ENCODE peak calls at places on chromosomes 2 and 18, in six cellular contexts. U is right lobe of liver, E is left lung, S is SK-N-SH, X is HepG2, R is psoas muscle. Z is an unnamed sample.

GRCh38 chr2:152415811-152416210 is 80.8 kb downstream of the FMNL2 start:
- DNase-seq in X (no peak), U (no peak), E (no peak), R (no peak), S (no peak), Z (no peak)

GRCh38 chr2:127525692-127526141 is 572 bp downstream of the IWS1 start:
- DNase-seq in E (no peak), X (peak; percentile 32), R (no peak), S (peak; percentile 47), U (no peak), Z (peak; percentile 58)

GRCh38 chr2:3483986-3484960 is 35.1 kb downstream of the ADI1 start:
- DNase-seq in S (peak; percentile 22), R (no peak), U (no peak), E (no peak), X (no peak), Z (no peak)

GRCh38 chr2:178109813-178110212 is 2.4 kb upstream of the RBM45 start:
- DNase-seq in S (peak; percentile 64), E (no peak), R (no peak), U (no peak), X (peak; percentile 42), Z (peak; percentile 62)

GRCh38 chr2:188813846-188814245 is 160.3 kb upstream of the COL3A1 start:
- DNase-seq in X (no peak), E (no peak), R (no peak), S (no peak), U (no peak), Z (no peak)

GRCh38 chr2:20650880-20651730 is at the start of gene HS1BP3:
- DNase-seq in R (peak; percentile 86), S (peak; percentile 100), X (peak; percentile 67), U (peak; percentile 91), E (peak; percentile 99), Z (peak; percentile 84)

GRCh38 chr2:19652811-19653210 is 249.0 kb downstream of the TTC32 start:
- DNase-seq in X (no peak), U (no peak), R (no peak), E (no peak), S (no peak), Z (no peak)

GRCh38 chr2:2014251-2014761 is 270.0 kb upstream of the PXDN start:
- DNase-seq in X (no peak), U (no peak), R (no peak), S (peak; percentile 82), E (no peak), Z (no peak)

GRCh38 chr2:3001595-3002184 is 375.9 kb downstream of the EIPR1 start:
- DNase-seq in U (no peak), S (no peak), E (no peak), X (no peak), R (no peak), Z (peak; percentile 2)

GRCh38 chr2:5315512-5315911 is 376.7 kb upstream of the SOX11 start:
- DNase-seq in E (no peak), R (no peak), X (no peak), U (no peak), S (peak; percentile 36), Z (no peak)

GRCh38 chr18:678482-679182 is 21.2 kb downstream of the TYMS start:
- DNase-seq in R (no peak), E (no peak), U (no peak), S (no peak), X (no peak), Z (no peak)

GRCh38 chr2:127175406-127175805 is 44.7 kb downstream of the CYP27C1 start:
- DNase-seq in U (no peak), S (no peak), E (no peak), R (peak; percentile 71), X (no peak), Z (no peak)

GRCh38 chr2:235267251-235267650 is 226.6 kb upstream of the AGAP1 start:
- DNase-seq in S (no peak), E (no peak), R (no peak), X (no peak), U (no peak), Z (no peak)

GRCh38 chr2:120591572-120591971 is 144.1 kb upstream of the GLI2 start:
- DNase-seq in X (no peak), E (peak; percentile 76), S (no peak), U (no peak), R (no peak), Z (no peak)

GRCh38 chr2:169331461-169331860 is 30.9 kb downstream of the LRP2 start:
- DNase-seq in R (no peak), U (no peak), X (no peak), S (no peak), E (no peak), Z (no peak)

GRCh38 chr2:20930928-20931327 is 108.0 kb upstream of the LDAH start:
- DNase-seq in S (no peak), U (no peak), X (peak; percentile 35), R (no peak), E (no peak), Z (no peak)

GRCh38 chr2:39091063-39091462 is 29.8 kb downstream of the SOS1 start:
- DNase-seq in R (no peak), E (no peak), S (no peak), U (no peak), X (no peak), Z (no peak)

GRCh38 chr18:25457636-25458035 is 105.7 kb upstream of the ZNF521 start:
- DNase-seq in S (no peak), R (no peak), U (no peak), E (no peak), X (no peak), Z (peak; percentile 17)

GRCh38 chr2:79219383-79219988 is 59.9 kb upstream of the REG3A start:
- DNase-seq in S (peak; percentile 36), X (peak; percentile 55), R (no peak), E (no peak), U (no peak), Z (peak; percentile 74)

GRCh38 chr2:30559544-30559943 is 112.5 kb downstream of the LCLAT1 start:
- DNase-seq in S (peak; percentile 32), R (no peak), X (no peak), E (no peak), U (no peak), Z (no peak)

GRCh38 chr2:148640767-148641166 is 3.8 kb upstream of the EPC2 start:
- DNase-seq in U (no peak), E (no peak), S (peak; percentile 14), R (no peak), X (peak; percentile 24), Z (peak; percentile 48)

GRCh38 chr2:1686784-1687105 is 57.6 kb downstream of the PXDN start:
- DNase-seq in R (peak; percentile 50), E (no peak), X (no peak), S (no peak), U (no peak), Z (no peak)

DNA sequence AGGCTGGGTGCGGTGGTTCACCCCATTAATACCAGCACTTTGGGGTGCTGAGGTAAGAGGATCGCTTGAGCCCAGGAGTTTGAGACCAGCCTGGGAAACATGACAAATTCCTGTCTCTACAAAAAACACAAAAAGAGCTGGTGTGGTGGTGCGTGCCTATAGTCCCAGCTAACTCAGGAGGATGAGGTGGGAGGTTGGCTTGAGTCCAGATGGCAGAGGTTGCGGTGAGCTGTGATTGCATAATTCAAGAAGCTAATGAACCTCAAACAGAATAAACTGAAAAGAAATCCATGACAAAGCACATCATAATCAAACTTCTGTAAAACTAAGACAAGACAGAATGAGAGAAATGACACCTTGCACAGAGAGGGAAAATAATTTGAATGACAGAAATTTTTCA is 54.8 kb downstream of the SEMA4F start:
- DNase-seq in S (no peak), R (no peak), U (no peak), X (peak; percentile 35), E (no peak), Z (no peak)
- H3K4me1 ChIP-seq in S (no peaks in the 10 kb centered on the region), R (peaks cover 41% of the 10 kb centered on the region), U (no peaks in the 10 kb centered on the region), X (peaks cover 9% of the 10 kb centered on the region), E (no peaks in the 10 kb centered on the region), Z (no peaks in the 10 kb centered on the region)

DNA sequence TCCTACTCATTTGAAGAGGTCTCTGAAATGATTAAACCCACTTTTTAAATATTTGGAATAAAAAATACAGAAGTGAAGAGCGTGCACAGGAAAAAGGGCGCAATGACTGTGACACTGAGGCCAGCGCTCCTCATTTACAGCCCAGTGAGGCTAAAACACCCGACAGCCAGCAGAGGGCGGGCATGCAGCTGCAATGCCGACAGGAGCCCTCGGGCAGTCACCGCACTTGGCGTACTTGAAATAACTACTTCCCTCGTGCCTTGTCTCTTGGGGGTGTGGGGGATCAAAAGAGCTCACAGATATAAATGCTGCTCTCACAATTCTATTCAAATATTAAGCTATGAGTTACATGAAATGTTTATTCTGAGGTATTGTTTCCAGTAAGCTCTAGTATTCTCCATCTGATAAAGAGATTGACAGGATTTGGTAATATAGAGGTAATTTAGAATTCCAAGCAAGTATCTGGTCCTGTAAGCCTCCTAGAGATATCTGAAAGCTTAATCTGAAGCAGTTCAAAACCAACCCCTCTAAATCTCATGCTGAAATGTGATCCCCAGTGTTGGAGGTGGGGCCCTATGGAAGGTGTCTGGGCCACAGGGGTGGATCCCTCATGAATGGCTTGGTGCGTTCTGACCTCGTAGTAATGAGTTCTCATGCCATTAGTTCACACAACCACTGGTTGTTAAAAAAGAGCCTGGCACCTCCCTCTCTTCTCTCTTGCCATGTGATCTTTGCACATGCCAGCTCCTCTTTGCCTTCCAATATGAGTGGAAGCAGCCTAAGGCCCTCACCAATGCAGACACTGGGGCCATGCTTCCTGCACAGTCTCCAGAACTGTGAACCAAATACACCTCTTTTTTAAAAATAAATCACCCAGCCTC is 93.6 kb downstream of the ZAP70 start:
- DNase-seq in X (peak; percentile 54), E (peak; percentile 93), U (peak; percentile 85), R (peak; percentile 84), S (peak; percentile 74), Z (peak; percentile 90)
- TF ChIP-seq CTCF in X (peak; percentile 95), E (peak; percentile 85), U (peak; percentile 85), R (peak; percentile 95), S (peak; percentile 92), Z (peak; percentile 95)

DNA sequence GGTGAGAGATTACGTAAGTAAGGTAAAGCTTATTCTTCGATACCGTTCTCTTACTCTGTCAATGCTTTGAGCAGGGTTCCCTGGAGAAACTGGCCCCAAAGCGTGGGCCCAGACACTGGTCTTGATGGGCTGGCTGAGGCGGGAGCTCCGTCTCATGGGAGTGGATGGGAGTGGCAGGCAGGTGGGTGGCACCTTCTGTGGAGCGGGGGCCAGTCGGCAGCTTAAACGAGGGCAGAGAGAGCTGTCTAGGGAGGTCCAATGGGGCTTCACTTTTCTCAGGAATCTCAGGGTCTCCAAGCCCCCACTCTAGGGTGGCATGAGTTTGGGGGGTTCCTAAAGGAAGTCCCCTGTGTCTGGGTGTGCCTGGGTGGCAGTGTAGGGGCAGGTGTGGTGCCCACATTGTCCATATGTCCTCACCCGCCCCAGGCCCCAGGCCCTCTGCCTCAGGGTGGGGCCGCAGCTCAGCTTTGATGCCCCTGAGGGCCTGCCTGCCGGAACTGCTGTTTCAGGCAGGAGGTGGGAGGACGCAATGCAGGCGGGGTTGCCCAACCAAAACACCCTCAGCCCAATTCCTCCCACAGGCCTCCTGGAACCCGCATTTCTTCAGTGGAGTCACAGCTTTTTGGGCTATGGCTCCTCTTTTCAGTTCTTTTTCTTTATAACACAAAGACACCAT is 32.5 kb upstream of the FOSL2 start:
- DNase-seq in R (no peak), X (no peak), E (no peak), U (no peak), S (no peak), Z (no peak)
- H3K4me1 ChIP-seq in R (peaks cover 23% of the 10 kb centered on the region), X (peaks cover 49% of the 10 kb centered on the region), E (peaks cover 47% of the 10 kb centered on the region), U (peaks cover 17% of the 10 kb centered on the region), S (peaks cover 13% of the 10 kb centered on the region), Z (peaks cover 26% of the 10 kb centered on the region)

GRCh38 chr2:179354739-179355537 is 90.3 kb upstream of the SESTD1 start:
- DNase-seq in E (no peak), U (no peak), X (no peak), R (no peak), S (no peak), Z (no peak)
- TF ChIP-seq CTCF in E (no peak), U (no peak), X (peak; percentile 10), R (peak; percentile 9), S (peak; percentile 59), Z (peak; percentile 42)

GRCh38 chr2:160568861-160569260 is 75.3 kb upstream of the RBMS1 start:
- DNase-seq in S (no peak), X (no peak), E (no peak), U (no peak), R (no peak), Z (no peak)
- H3K4me1 ChIP-seq in S (no peaks in the 10 kb centered on the region), X (no peaks in the 10 kb centered on the region), E (peaks cover 49% of the 10 kb centered on the region), U (no peaks in the 10 kb centered on the region), R (peaks cover 32% of the 10 kb centered on the region), Z (no peaks in the 10 kb centered on the region)